ENCODE peak calls at places on chromosomes 5 and 9, in four cellular contexts. F is HCT116, G is neural progenitor cell, Y is mesenchymal stem cell. E is an unnamed sample.

GRCh38 chr5:149749481-149750365 is 19.6 kb downstream of the PPARGC1B start:
- DNase-seq in Y (peak; percentile 26), G (no peak), F (no peak), E (no peak)

GRCh38 chr5:133707629-133708028 is 95.3 kb upstream of the FSTL4 start:
- DNase-seq in F (no peak), G (no peak), Y (no peak), E (no peak)

GRCh38 chr5:171336486-171337206 is 27.6 kb downstream of the TLX3 start:
- DNase-seq in G (peak; percentile 73), F (peak; percentile 42), Y (peak; percentile 31), E (peak; percentile 73)

GRCh38 chr5:60379907-60380306 is 320.1 kb downstream of the DEPDC1B start:
- DNase-seq in G (no peak), Y (no peak), F (no peak), E (no peak)

GRCh38 chr5:55917402-55918096 is 66.4 kb downstream of the IL31RA start:
- DNase-seq in G (no peak), F (no peak), Y (no peak), E (no peak)

GRCh38 chr5:71456362-71456743 is 902 bp downstream of the BDP1 start:
- DNase-seq in F (no peak), G (no peak), Y (no peak), E (no peak)

GRCh38 chr9:111970827-111971226 is 74.2 kb downstream of the UGCG start:
- DNase-seq in G (no peak), Y (no peak), F (no peak), E (no peak)

GRCh38 chr9:109249615-109250014 is 71.2 kb downstream of the EPB41L4B start:
- DNase-seq in F (no peak), G (peak; percentile 64), Y (no peak), E (no peak)

GRCh38 chr9:129383415-129384088 is 205.5 kb upstream of the IER5L start:
- DNase-seq in Y (peak; percentile 77), F (no peak), G (peak; percentile 71), E (peak; percentile 69)

GRCh38 chr5:140322751-140323731 is 20.1 kb upstream of the PFDN1 start:
- DNase-seq in G (peak; percentile 33), F (no peak), Y (peak; percentile 94), E (peak; percentile 98)

GRCh38 chr9:76576344-76576743 is 117.4 kb downstream of the GCNT1 start:
- DNase-seq in Y (peak; percentile 80), F (no peak), G (no peak), E (peak; percentile 70)

GRCh38 chr5:121053055-121053985 is 589.2 kb downstream of the PRR16 start:
- DNase-seq in Y (peak; percentile 40), F (no peak), G (no peak), E (no peak)

GRCh38 chr9:117860849-117861248 is 156.6 kb downstream of the TLR4 start:
- DNase-seq in G (no peak), Y (no peak), F (no peak), E (no peak)

GRCh38 chr9:127921592-127922120 is 4.8 kb upstream of the ST6GALNAC4 start:
- DNase-seq in Y (peak; percentile 58), G (peak; percentile 77), F (no peak), E (peak; percentile 55)

GRCh38 chr5:124755565-124755964 is 9.1 kb upstream of the ZNF608 start:
- DNase-seq in F (no peak), G (no peak), Y (peak; percentile 18), E (peak; percentile 60)

GRCh38 chr5:79561525-79561893 is 47.6 kb upstream of the HOMER1 start:
- DNase-seq in G (no peak), F (no peak), Y (no peak), E (no peak)

GRCh38 chr5:153900703-153901395 is 137.9 kb downstream of the FAM114A2 start:
- DNase-seq in Y (peak; percentile 51), F (no peak), G (no peak), E (peak; percentile 89)

GRCh38 chr5:39014544-39014943 is 59.7 kb downstream of the RICTOR start:
- DNase-seq in F (no peak), G (no peak), Y (peak; percentile 84), E (peak; percentile 95)

DNA sequence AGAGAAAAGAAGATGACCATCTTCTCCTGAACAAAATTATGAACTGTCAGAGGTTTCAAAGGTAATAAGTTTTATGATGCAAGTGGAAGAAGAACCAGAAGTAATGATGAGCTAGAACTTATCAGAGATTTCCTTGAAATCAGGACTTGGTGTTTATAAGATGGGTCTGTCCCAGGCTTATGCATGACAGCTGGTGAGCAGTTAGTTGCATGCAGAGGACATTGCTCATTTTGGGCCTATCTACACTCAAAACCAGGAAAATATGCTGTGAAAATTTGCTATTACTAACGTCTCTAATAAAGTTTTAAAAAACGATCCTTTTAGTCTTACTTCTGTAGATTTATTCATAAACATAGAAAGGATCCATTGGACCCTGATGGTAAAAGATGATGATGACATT is 6.6 kb upstream of the STC2 start:
- DNase-seq in Y (no peak), F (no peak), G (no peak), E (no peak)
- H3K4me1 ChIP-seq in Y (peaks cover 4% of the 10 kb centered on the region), F (peaks cover 14% of the 10 kb centered on the region), G (peaks cover 16% of the 10 kb centered on the region), E (peaks cover 5% of the 10 kb centered on the region)

GRCh38 chr9:131046581-131047202 is 37.7 kb downstream of the LAMC3 start:
- DNase-seq in F (peak; percentile 37), Y (peak; percentile 67), G (peak; percentile 91), E (peak; percentile 44)
- H2AFZ ChIP-seq in F (peak overlapping the region; percentile 85), Y (peak overlapping the region; percentile 67), G (peak overlapping the region; percentile 73), E (no peak overlapping the region)

DNA sequence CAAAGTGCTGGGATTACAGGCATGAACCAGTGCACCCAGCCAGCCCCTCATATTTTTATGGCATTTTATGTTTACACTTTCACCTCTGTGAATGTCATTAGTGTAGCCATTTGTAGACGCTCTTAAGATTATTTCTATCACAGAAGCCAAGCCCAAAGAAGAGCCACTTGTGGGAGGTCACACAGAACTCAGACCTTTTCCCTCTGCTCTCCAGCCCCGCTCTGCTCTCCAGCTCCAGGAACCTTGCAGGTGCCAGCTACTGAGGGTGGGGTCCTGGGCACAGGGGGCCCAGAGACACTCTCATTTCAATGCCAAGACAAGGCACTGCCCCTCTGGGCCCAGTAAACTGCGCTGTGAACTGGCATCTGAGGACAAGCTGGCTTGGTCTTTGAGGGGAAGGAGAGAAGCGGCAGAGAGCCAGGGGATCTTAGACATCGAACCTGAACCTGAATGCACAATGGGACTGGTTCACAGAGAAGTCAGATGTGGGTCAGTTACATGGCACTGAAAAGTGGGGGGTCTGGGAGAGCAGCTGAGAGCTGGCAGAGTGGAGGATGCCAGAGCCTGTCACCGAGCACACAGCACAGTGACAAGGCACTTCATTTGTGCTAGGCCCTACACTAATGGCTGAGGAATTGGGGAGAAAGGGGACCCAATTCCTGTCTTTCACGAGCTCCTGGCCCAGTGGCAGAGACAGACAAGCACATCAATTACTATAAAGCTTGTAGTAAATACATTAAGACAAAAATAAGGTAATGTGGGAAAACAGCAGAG is 16.7 kb downstream of the ANXA6 start:
- DNase-seq in Y (no peak), F (no peak), G (no peak), E (no peak)
- H3K4me1 ChIP-seq in Y (peaks cover 19% of the 10 kb centered on the region), F (no peaks in the 10 kb centered on the region), G (peaks cover 7% of the 10 kb centered on the region), E (peaks cover 7% of the 10 kb centered on the region)

GRCh38 chr5:131209506-131210191 is 38.9 kb downstream of the LYRM7 start:
- DNase-seq in F (no peak), G (peak; percentile 74), Y (no peak), E (no peak)
- H2AFZ ChIP-seq in F (no peak overlapping the region), G (no peak overlapping the region), Y (no peak overlapping the region), E (no peak overlapping the region)

GRCh38 chr9:693460-694390 is 147.8 kb upstream of the DMRT1 start:
- DNase-seq in G (no peak), Y (peak; percentile 92), F (no peak), E (peak; percentile 90)
- H3K4me1 ChIP-seq in G (peaks cover 31% of the 10 kb centered on the region), Y (peaks cover 15% of the 10 kb centered on the region), F (peaks cover 4% of the 10 kb centered on the region), E (peaks cover 38% of the 10 kb centered on the region)

GRCh38 chr5:159451197-159452052 is 121.1 kb upstream of the IL12B start:
- DNase-seq in F (peak; percentile 46), Y (peak; percentile 88), G (no peak), E (peak; percentile 97)
- H2AFZ ChIP-seq in F (no peak overlapping the region), Y (no peak overlapping the region), G (no peak overlapping the region), E (no peak overlapping the region)